ENCODE peak calls at places on chromosomes 5 and 9, in eight cellular contexts. L, Q, Y, R, B, I, C and V are unnamed samples.

GRCh38 chr9:68851657-68852056 is 146.6 kb downstream of the PIP5K1B start:
- DNase-seq in L (no peak), Q (no peak), Y (no peak), R (no peak), B (no peak), I (no peak), C (no peak), V (no peak)

GRCh38 chr9:91817493-91818225 is 132.4 kb downstream of the ROR2 start:
- DNase-seq in L (no peak), Q (no peak), Y (no peak), R (no peak), B (peak), I (peak), C (no peak), V (peak)

GRCh38 chr9:123925161-123925560 is 4.8 kb downstream of the DENND1A start:
- DNase-seq in L (no peak), Q (no peak), Y (no peak), R (no peak), B (no peak), I (no peak), C (no peak), V (no peak)

GRCh38 chr5:9015250-9015936 is 530.5 kb downstream of the SEMA5A start:
- DNase-seq in L (no peak), Q (no peak), Y (no peak), R (no peak), B (no peak), I (no peak), C (no peak), V (no peak)

GRCh38 chr5:161562446-161562845 is 15.9 kb upstream of the GABRB2 start:
- DNase-seq in L (no peak), Q (no peak), Y (no peak), R (no peak), B (no peak), I (no peak), C (no peak), V (no peak)

GRCh38 chr9:106883030-106883429 is 20.1 kb downstream of the ZNF462 start:
- DNase-seq in L (peak), Q (no peak), Y (no peak), R (no peak), B (no peak), I (no peak), C (no peak), V (no peak)

GRCh38 chr9:97578846-97579245 is 54.3 kb downstream of the TSTD2 start:
- DNase-seq in L (no peak), Q (no peak), Y (no peak), R (no peak), B (no peak), I (no peak), C (no peak), V (no peak)

GRCh38 chr5:125115180-125115495 is 368.7 kb upstream of the ZNF608 start:
- DNase-seq in L (no peak), Q (no peak), Y (no peak), R (no peak), B (no peak), I (no peak), C (no peak), V (no peak)

GRCh38 chr5:180026320-180026719 is 45.2 kb downstream of the RNF130 start:
- DNase-seq in L (peak), Q (no peak), Y (no peak), R (no peak), B (no peak), I (peak), C (no peak), V (no peak)

GRCh38 chr5:154478752-154479159 is 729 bp upstream of the HAND1 start:
- DNase-seq in L (no peak), Q (no peak), Y (no peak), R (no peak), B (peak), I (no peak), C (no peak), V (no peak)

GRCh38 chr9:99051851-99052250 is 53.1 kb upstream of the TGFBR1 start:
- DNase-seq in L (no peak), Q (no peak), Y (no peak), R (no peak), B (no peak), I (peak), C (no peak), V (no peak)

GRCh38 chr5:178364326-178364675 is 131.7 kb upstream of the PHYKPL start:
- DNase-seq in L (no peak), Q (no peak), Y (no peak), R (no peak), B (no peak), I (no peak), C (no peak), V (no peak)

GRCh38 chr9:124035001-124035650 is 23.6 kb downstream of the LHX2 start:
- DNase-seq in L (no peak), Q (no peak), Y (no peak), R (no peak), B (no peak), I (no peak), C (no peak), V (no peak)

GRCh38 chr9:12681620-12682019 is 11.6 kb upstream of the TYRP1 start:
- DNase-seq in L (no peak), Q (no peak), Y (no peak), R (no peak), B (no peak), I (no peak), C (no peak), V (peak)

GRCh38 chr9:85258823-85259370 is 482.9 kb downstream of the AGTPBP1 start:
- DNase-seq in L (no peak), Q (peak), Y (no peak), R (no peak), B (peak), I (peak), C (peak), V (peak)

GRCh38 chr5:106874974-106875373 is 795.8 kb downstream of the EFNA5 start:
- DNase-seq in L (no peak), Q (no peak), Y (no peak), R (no peak), B (no peak), I (no peak), C (no peak), V (no peak)

GRCh38 chr9:36902861-36903524 is 131.1 kb downstream of the PAX5 start:
- DNase-seq in L (no peak), Q (no peak), Y (no peak), R (no peak), B (no peak), I (no peak), C (no peak), V (no peak)

GRCh38 chr9:22238809-22239684 is 207.6 kb upstream of the DMRTA1 start:
- DNase-seq in L (no peak), Q (no peak), Y (no peak), R (no peak), B (peak), I (peak), C (peak), V (peak)

GRCh38 chr9:105842023-105842644 is 147.8 kb downstream of the TMEM38B start:
- DNase-seq in L (no peak), Q (no peak), Y (peak), R (no peak), B (peak), I (peak), C (peak), V (peak)

GRCh38 chr5:140549237-140550144 is 2.0 kb downstream of the EIF4EBP3 start:
- DNase-seq in L (peak), Q (no peak), Y (no peak), R (no peak), B (no peak), I (peak), C (no peak), V (peak)

GRCh38 chr5:98779264-98779877 is 5.9 kb downstream of the RGMB start:
- DNase-seq in L (no peak), Q (no peak), Y (no peak), R (peak), B (no peak), I (no peak), C (no peak), V (no peak)

GRCh38 chr5:57598756-57599155 is 116.1 kb upstream of the ACTBL2 start:
- DNase-seq in L (no peak), Q (no peak), Y (no peak), R (no peak), B (no peak), I (peak), C (peak), V (peak)

GRCh38 chr9:7452378-7452777 is 347.2 kb downstream of the DMAC1 start:
- DNase-seq in L (no peak), Q (no peak), Y (no peak), R (no peak), B (no peak), I (peak), C (no peak), V (peak)

GRCh38 chr9:976805-977360 is 428 bp downstream of the DMRT3 start:
- DNase-seq in L (no peak), Q (no peak), Y (no peak), R (no peak), B (peak), I (no peak), C (no peak), V (no peak)